ENCODE peak calls at places on chromosomes 11 and 22, in ten cellular contexts. One of them, this sample, is unnamed.

GRCh38 chr11:88246680-88247079 is 71.4 kb upstream of the RAB38 start:
- DNase-seq in fibroblast of lung: peak
- DNase-seq in K562: no peak
- DNase-seq in OCI-LY7: no peak
- DNase-seq in PC-9: no peak
- DNase-seq in IMR-90: peak
- DNase-seq in neuronal stem cell: no peak
- DNase-seq in HCT116: no peak
- DNase-seq in neural progenitor cell: no peak
- DNase-seq in PC-3: peak
- DNase-seq in this sample: no peak

GRCh38 chr11:81368192-81368591 is 1365.5 kb downstream of the FAM181B start:
- DNase-seq in fibroblast of lung: no peak
- DNase-seq in K562: no peak
- DNase-seq in OCI-LY7: no peak
- DNase-seq in PC-9: no peak
- DNase-seq in IMR-90: no peak
- DNase-seq in neuronal stem cell: no peak
- DNase-seq in HCT116: no peak
- DNase-seq in neural progenitor cell: no peak
- DNase-seq in PC-3: no peak
- DNase-seq in this sample: no peak

GRCh38 chr11:117882539-117882938 is 6.1 kb upstream of the FXYD6 start:
- DNase-seq in fibroblast of lung: no peak
- DNase-seq in K562: no peak
- DNase-seq in OCI-LY7: no peak
- DNase-seq in PC-9: no peak
- DNase-seq in IMR-90: no peak
- DNase-seq in neuronal stem cell: no peak
- DNase-seq in HCT116: no peak
- DNase-seq in neural progenitor cell: no peak
- DNase-seq in PC-3: no peak
- DNase-seq in this sample: peak

GRCh38 chr11:10436224-10436623 is 18.8 kb upstream of the AMPD3 start:
- DNase-seq in fibroblast of lung: no peak
- DNase-seq in K562: no peak
- DNase-seq in OCI-LY7: no peak
- DNase-seq in PC-9: no peak
- DNase-seq in IMR-90: no peak
- DNase-seq in neuronal stem cell: no peak
- DNase-seq in HCT116: no peak
- DNase-seq in neural progenitor cell: no peak
- DNase-seq in PC-3: no peak
- DNase-seq in this sample: no peak

GRCh38 chr11:2762031-2762380 is 62.2 kb upstream of the KCNQ1OT1 start:
- DNase-seq in fibroblast of lung: no peak
- DNase-seq in K562: no peak
- DNase-seq in OCI-LY7: no peak
- DNase-seq in PC-9: no peak
- DNase-seq in IMR-90: no peak
- DNase-seq in neuronal stem cell: no peak
- DNase-seq in HCT116: no peak
- DNase-seq in neural progenitor cell: no peak
- DNase-seq in PC-3: no peak
- DNase-seq in this sample: no peak

GRCh38 chr11:62556102-62556871 is 9.7 kb upstream of the AHNAK start:
- DNase-seq in fibroblast of lung: peak
- DNase-seq in K562: peak
- DNase-seq in OCI-LY7: peak
- DNase-seq in PC-9: peak
- DNase-seq in IMR-90: peak
- DNase-seq in neuronal stem cell: no peak
- DNase-seq in HCT116: peak
- DNase-seq in neural progenitor cell: peak
- DNase-seq in PC-3: peak
- DNase-seq in this sample: peak

GRCh38 chr11:130826572-130826971 is 89.7 kb downstream of the SNX19 start:
- DNase-seq in fibroblast of lung: no peak
- DNase-seq in K562: no peak
- DNase-seq in OCI-LY7: no peak
- DNase-seq in PC-9: no peak
- DNase-seq in IMR-90: no peak
- DNase-seq in neuronal stem cell: no peak
- DNase-seq in HCT116: no peak
- DNase-seq in neural progenitor cell: no peak
- DNase-seq in PC-3: no peak
- DNase-seq in this sample: no peak

GRCh38 chr11:67405688-67406339 is 1.9 kb downstream of the TBC1D10C start:
- DNase-seq in fibroblast of lung: no peak
- DNase-seq in K562: no peak
- DNase-seq in OCI-LY7: no peak
- DNase-seq in PC-9: no peak
- DNase-seq in IMR-90: no peak
- DNase-seq in neuronal stem cell: no peak
- DNase-seq in HCT116: no peak
- DNase-seq in neural progenitor cell: no peak
- DNase-seq in PC-3: no peak
- DNase-seq in this sample: no peak

GRCh38 chr11:28679795-28680194 is 571.6 kb downstream of the METTL15 start:
- DNase-seq in fibroblast of lung: peak
- DNase-seq in K562: no peak
- DNase-seq in OCI-LY7: no peak
- DNase-seq in PC-9: no peak
- DNase-seq in IMR-90: peak
- DNase-seq in neuronal stem cell: no peak
- DNase-seq in HCT116: no peak
- DNase-seq in neural progenitor cell: no peak
- DNase-seq in PC-3: no peak
- DNase-seq in this sample: no peak

GRCh38 chr11:2314525-2315394 is 12.9 kb downstream of the TSPAN32 start:
- DNase-seq in fibroblast of lung: peak
- DNase-seq in K562: peak
- DNase-seq in OCI-LY7: no peak
- DNase-seq in PC-9: no peak
- DNase-seq in IMR-90: peak
- DNase-seq in neuronal stem cell: no peak
- DNase-seq in HCT116: no peak
- DNase-seq in neural progenitor cell: no peak
- DNase-seq in PC-3: no peak
- DNase-seq in this sample: peak

GRCh38 chr11:47848636-47849155 is 546 bp upstream of the NUP160 start:
- DNase-seq in fibroblast of lung: no peak
- DNase-seq in K562: no peak
- DNase-seq in OCI-LY7: no peak
- DNase-seq in PC-9: no peak
- DNase-seq in IMR-90: no peak
- DNase-seq in neuronal stem cell: no peak
- DNase-seq in HCT116: no peak
- DNase-seq in neural progenitor cell: no peak
- DNase-seq in PC-3: no peak
- DNase-seq in this sample: no peak

GRCh38 chr11:47847892-47848635 is at the start of gene NUP160:
- DNase-seq in fibroblast of lung: peak
- DNase-seq in K562: peak
- DNase-seq in OCI-LY7: peak
- DNase-seq in PC-9: peak
- DNase-seq in IMR-90: peak
- DNase-seq in neuronal stem cell: peak
- DNase-seq in HCT116: peak
- DNase-seq in neural progenitor cell: peak
- DNase-seq in PC-3: peak
- DNase-seq in this sample: peak

GRCh38 chr11:47850337-47850736 is 2.2 kb upstream of the NUP160 start:
- DNase-seq in fibroblast of lung: no peak
- DNase-seq in K562: no peak
- DNase-seq in OCI-LY7: peak
- DNase-seq in PC-9: no peak
- DNase-seq in IMR-90: no peak
- DNase-seq in neuronal stem cell: no peak
- DNase-seq in HCT116: no peak
- DNase-seq in neural progenitor cell: no peak
- DNase-seq in PC-3: no peak
- DNase-seq in this sample: no peak

GRCh38 chr11:47854667-47855066 is 6.5 kb upstream of the NUP160 start:
- DNase-seq in fibroblast of lung: no peak
- DNase-seq in K562: no peak
- DNase-seq in OCI-LY7: peak
- DNase-seq in PC-9: no peak
- DNase-seq in IMR-90: no peak
- DNase-seq in neuronal stem cell: no peak
- DNase-seq in HCT116: no peak
- DNase-seq in neural progenitor cell: no peak
- DNase-seq in PC-3: no peak
- DNase-seq in this sample: no peak

GRCh38 chr11:47852053-47852452 is 3.9 kb upstream of the NUP160 start:
- DNase-seq in fibroblast of lung: no peak
- DNase-seq in K562: no peak
- DNase-seq in OCI-LY7: no peak
- DNase-seq in PC-9: no peak
- DNase-seq in IMR-90: no peak
- DNase-seq in neuronal stem cell: no peak
- DNase-seq in HCT116: no peak
- DNase-seq in neural progenitor cell: no peak
- DNase-seq in PC-3: no peak
- DNase-seq in this sample: no peak
- H2AFZ ChIP-seq in fibroblast of lung: no peak
- H2AFZ ChIP-seq in K562: peak
- H2AFZ ChIP-seq in OCI-LY7: no peak
- H2AFZ ChIP-seq in PC-9: no peak
- H2AFZ ChIP-seq in IMR-90: no peak
- H2AFZ ChIP-seq in neuronal stem cell: no peak
- H2AFZ ChIP-seq in HCT116: no peak
- H2AFZ ChIP-seq in neural progenitor cell: no peak
- H2AFZ ChIP-seq in PC-3: no peak
- H2AFZ ChIP-seq in this sample: no peak

DNA sequence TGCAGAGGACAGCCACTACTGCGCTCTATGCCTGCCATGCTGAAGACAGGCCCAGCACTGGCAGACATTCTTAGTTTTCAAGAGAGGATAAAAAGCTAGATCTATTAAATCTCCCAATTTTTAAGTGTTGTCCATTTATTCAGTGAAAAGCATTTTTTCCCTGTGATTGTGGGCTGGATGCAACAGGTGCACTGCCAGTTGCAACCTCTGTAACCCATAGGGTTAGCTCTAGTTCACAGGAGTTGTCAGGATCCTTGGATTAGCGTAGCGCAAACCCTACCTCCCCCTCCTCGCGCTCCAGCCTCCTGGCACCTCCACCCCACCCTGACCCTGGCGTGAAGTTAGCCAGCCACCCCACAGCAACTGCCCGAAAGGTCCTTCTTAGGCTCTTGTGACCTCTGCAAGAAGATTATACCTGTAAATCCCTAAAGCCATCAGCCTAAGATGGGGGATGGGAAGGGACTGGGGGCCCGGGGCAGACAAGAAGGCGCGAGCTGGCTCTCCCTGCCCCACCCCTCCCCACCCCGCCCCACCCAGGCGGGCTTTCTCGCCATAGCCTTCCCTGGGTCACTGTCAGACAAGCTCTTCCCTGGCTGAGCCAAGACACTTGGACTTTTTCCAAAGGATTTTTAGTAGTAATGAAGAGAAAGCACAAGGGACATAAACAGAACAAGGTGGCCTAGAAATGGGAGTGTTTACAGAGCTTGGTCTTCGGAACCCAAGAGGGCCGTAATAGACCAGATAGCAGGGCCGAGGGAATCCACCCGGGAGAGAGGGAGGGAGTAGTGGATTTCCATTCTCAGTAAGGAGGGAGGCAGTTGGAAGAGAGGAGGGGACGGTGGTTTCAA is 31.0 kb downstream of the EIF3F start:
- DNase-seq in fibroblast of lung: no peak
- DNase-seq in K562: no peak
- DNase-seq in OCI-LY7: no peak
- DNase-seq in PC-9: no peak
- DNase-seq in IMR-90: no peak
- DNase-seq in neuronal stem cell: no peak
- DNase-seq in HCT116: no peak
- DNase-seq in neural progenitor cell: peak
- DNase-seq in PC-3: no peak
- DNase-seq in this sample: no peak
- H2AFZ ChIP-seq in fibroblast of lung: peak
- H2AFZ ChIP-seq in K562: no peak
- H2AFZ ChIP-seq in OCI-LY7: no peak
- H2AFZ ChIP-seq in PC-9: no peak
- H2AFZ ChIP-seq in IMR-90: peak
- H2AFZ ChIP-seq in neuronal stem cell: peak
- H2AFZ ChIP-seq in HCT116: no peak
- H2AFZ ChIP-seq in neural progenitor cell: peak
- H2AFZ ChIP-seq in PC-3: peak
- H2AFZ ChIP-seq in this sample: no peak

GRCh38 chr11:6321961-6322362 is 1.7 kb upstream of the CAVIN3 start:
- DNase-seq in fibroblast of lung: peak
- DNase-seq in K562: no peak
- DNase-seq in OCI-LY7: no peak
- DNase-seq in PC-9: peak
- DNase-seq in IMR-90: peak
- DNase-seq in neuronal stem cell: peak
- DNase-seq in HCT116: peak
- DNase-seq in neural progenitor cell: peak
- DNase-seq in PC-3: peak
- DNase-seq in this sample: no peak

GRCh38 chr11:6321356-6321755 is 1.1 kb upstream of the CAVIN3 start:
- DNase-seq in fibroblast of lung: no peak
- DNase-seq in K562: no peak
- DNase-seq in OCI-LY7: no peak
- DNase-seq in PC-9: no peak
- DNase-seq in IMR-90: no peak
- DNase-seq in neuronal stem cell: no peak
- DNase-seq in HCT116: no peak
- DNase-seq in neural progenitor cell: peak
- DNase-seq in PC-3: no peak
- DNase-seq in this sample: no peak

GRCh38 chr11:6320411-6321207 is at the start of gene CAVIN3:
- DNase-seq in fibroblast of lung: peak
- DNase-seq in K562: peak
- DNase-seq in OCI-LY7: no peak
- DNase-seq in PC-9: no peak
- DNase-seq in IMR-90: peak
- DNase-seq in neuronal stem cell: peak
- DNase-seq in HCT116: peak
- DNase-seq in neural progenitor cell: peak
- DNase-seq in PC-3: peak
- DNase-seq in this sample: no peak

GRCh38 chr11:6319879-6320410 is 356 bp downstream of the CAVIN3 start:
- DNase-seq in fibroblast of lung: peak
- DNase-seq in K562: peak
- DNase-seq in OCI-LY7: no peak
- DNase-seq in PC-9: no peak
- DNase-seq in IMR-90: peak
- DNase-seq in neuronal stem cell: peak
- DNase-seq in HCT116: peak
- DNase-seq in neural progenitor cell: peak
- DNase-seq in PC-3: no peak
- DNase-seq in this sample: no peak

GRCh38 chr11:6319001-6319878 is 1.1 kb downstream of the CAVIN3 start:
- DNase-seq in fibroblast of lung: peak
- DNase-seq in K562: no peak
- DNase-seq in OCI-LY7: no peak
- DNase-seq in PC-9: no peak
- DNase-seq in IMR-90: peak
- DNase-seq in neuronal stem cell: no peak
- DNase-seq in HCT116: no peak
- DNase-seq in neural progenitor cell: peak
- DNase-seq in PC-3: no peak
- DNase-seq in this sample: no peak
- H2AFZ ChIP-seq in fibroblast of lung: no peak
- H2AFZ ChIP-seq in K562: peak
- H2AFZ ChIP-seq in OCI-LY7: no peak
- H2AFZ ChIP-seq in PC-9: peak
- H2AFZ ChIP-seq in IMR-90: peak
- H2AFZ ChIP-seq in neuronal stem cell: peak
- H2AFZ ChIP-seq in HCT116: no peak
- H2AFZ ChIP-seq in neural progenitor cell: peak
- H2AFZ ChIP-seq in PC-3: no peak
- H2AFZ ChIP-seq in this sample: no peak

GRCh38 chr22:21657361-21658118 is 8.3 kb upstream of the PPIL2 start:
- DNase-seq in fibroblast of lung: peak
- DNase-seq in K562: peak
- DNase-seq in OCI-LY7: peak
- DNase-seq in PC-9: peak
- DNase-seq in IMR-90: peak
- DNase-seq in neuronal stem cell: peak
- DNase-seq in HCT116: peak
- DNase-seq in neural progenitor cell: peak
- DNase-seq in PC-3: peak
- DNase-seq in this sample: peak
- H2AFZ ChIP-seq in fibroblast of lung: peak
- H2AFZ ChIP-seq in K562: peak
- H2AFZ ChIP-seq in OCI-LY7: peak
- H2AFZ ChIP-seq in PC-9: peak
- H2AFZ ChIP-seq in IMR-90: peak
- H2AFZ ChIP-seq in neuronal stem cell: peak
- H2AFZ ChIP-seq in HCT116: no peak
- H2AFZ ChIP-seq in neural progenitor cell: no peak
- H2AFZ ChIP-seq in PC-3: peak
- H2AFZ ChIP-seq in this sample: peak

This sample was measured in DND-41.